ENCODE peak calls at places on chromosome 12, in ten cellular contexts. J, G, C, N, P, S, K, X, D and Z are unnamed samples.

GRCh38 chr12:9391751-9392240 is 183.6 kb upstream of the PZP start:
- DNase-seq in P (no peak), C (no peak), X (peak), D (no peak), G (no peak), J (no peak), K (no peak), S (no peak), N (no peak), Z (no peak)

GRCh38 chr12:94078138-94078723 is 70.1 kb upstream of the PLXNC1 start:
- DNase-seq in S (no peak), C (no peak), D (no peak), G (no peak), K (no peak), P (no peak), N (no peak), X (no peak), J (no peak), Z (no peak)

GRCh38 chr12:99170461-99170860 is 477.1 kb upstream of the GARIN6 start:
- DNase-seq in S (no peak), K (no peak), C (no peak), D (no peak), N (no peak), G (no peak), P (no peak), J (no peak), X (no peak), Z (no peak)

GRCh38 chr12:71810905-71811304 is 28.7 kb upstream of the TBC1D15 start:
- DNase-seq in D (no peak), K (no peak), C (no peak), N (no peak), X (peak), G (no peak), S (no peak), J (no peak), P (no peak), Z (no peak)

GRCh38 chr12:7937867-7938506 is 2.0 kb upstream of the SLC2A3 start:
- DNase-seq in G (no peak), K (no peak), P (no peak), X (no peak), N (no peak), J (no peak), D (no peak), S (peak), C (no peak), Z (no peak)

GRCh38 chr12:2283910-2284309 is 231.1 kb downstream of the CACNA1C start:
- DNase-seq in G (no peak), K (peak), P (no peak), N (no peak), X (no peak), J (no peak), S (no peak), C (no peak), D (peak), Z (no peak)

GRCh38 chr12:48788522-48788851 is 402 bp downstream of the ADCY6 start:
- DNase-seq in S (no peak), P (no peak), D (no peak), C (no peak), K (no peak), G (no peak), J (no peak), N (no peak), X (no peak), Z (no peak)

GRCh38 chr12:106139422-106140141 is 828 bp upstream of the NUAK1 start:
- DNase-seq in J (no peak), N (peak), G (peak), X (peak), D (no peak), K (peak), P (no peak), S (peak), C (no peak), Z (no peak)

GRCh38 chr12:49825360-49825970 is 2.7 kb downstream of the NCKAP5L start:
- DNase-seq in K (no peak), G (peak), D (no peak), P (no peak), J (no peak), S (no peak), X (peak), C (no peak), N (no peak), Z (no peak)

GRCh38 chr12:632102-632696 is 31.0 kb downstream of the NINJ2 start:
- DNase-seq in K (no peak), S (peak), X (peak), G (peak), N (peak), J (no peak), D (no peak), C (peak), P (no peak), Z (peak)

GRCh38 chr12:22709292-22709691 is 84.3 kb downstream of the ETNK1 start:
- DNase-seq in X (peak), K (no peak), D (peak), P (no peak), G (no peak), S (peak), N (peak), J (no peak), C (peak), Z (no peak)

GRCh38 chr12:128531153-128531552 is 264.2 kb downstream of the TMEM132C start:
- DNase-seq in S (peak), G (no peak), P (no peak), C (no peak), K (no peak), J (no peak), X (no peak), N (peak), D (peak), Z (no peak)

GRCh38 chr12:83793616-83794015 is 1106.9 kb downstream of the TMTC2 start:
- DNase-seq in C (no peak), S (no peak), J (no peak), X (peak), G (no peak), K (no peak), P (no peak), N (no peak), D (no peak), Z (no peak)

GRCh38 chr12:78878447-78878846 is 13.9 kb downstream of the SYT1 start:
- DNase-seq in J (no peak), N (no peak), D (no peak), P (no peak), G (no peak), S (peak), K (no peak), X (peak), C (no peak), Z (no peak)

GRCh38 chr12:3293446-3294161 is 197.4 kb upstream of the PRMT8 start:
- DNase-seq in X (peak), C (no peak), G (no peak), D (no peak), S (peak), K (no peak), N (no peak), J (no peak), P (no peak), Z (no peak)

GRCh38 chr12:117155278-117156060 is 34.8 kb downstream of the FBXO21 start:
- DNase-seq in N (peak), X (peak), J (no peak), G (peak), S (peak), P (peak), D (peak), C (peak), K (no peak), Z (no peak)

GRCh38 chr12:54028324-54029201 is at the start of gene HOXC6:
- DNase-seq in C (no peak), X (no peak), S (peak), J (no peak), N (no peak), D (peak), P (no peak), K (no peak), G (no peak), Z (no peak)

GRCh38 chr12:1875608-1876007 is 42.8 kb downstream of the CACNA2D4 start:
- DNase-seq in G (no peak), X (no peak), S (no peak), P (no peak), D (no peak), K (no peak), C (no peak), J (no peak), N (no peak), Z (no peak)

GRCh38 chr12:7929069-7929792 is 6.8 kb downstream of the SLC2A3 start:
- DNase-seq in D (no peak), P (no peak), N (no peak), K (no peak), C (no peak), S (no peak), X (no peak), G (no peak), J (no peak), Z (no peak)

GRCh38 chr12:50642035-50642451 is 121.9 kb upstream of the ATF1 start:
- DNase-seq in C (peak), P (no peak), D (no peak), G (no peak), J (no peak), N (no peak), K (no peak), X (peak), S (peak), Z (no peak)

GRCh38 chr12:122133192-122133950 is 40.6 kb downstream of the IL31 start:
- DNase-seq in C (no peak), K (no peak), G (no peak), D (no peak), P (no peak), S (no peak), J (no peak), X (no peak), N (no peak), Z (no peak)

GRCh38 chr12:121802843-121803698 is 738 bp upstream of the SETD1B start:
- DNase-seq in N (peak), P (peak), K (peak), C (peak), G (peak), S (peak), X (peak), D (peak), J (peak), Z (peak)

GRCh38 chr12:18224745-18225144 is 36.6 kb upstream of the PIK3C2G start:
- DNase-seq in X (peak), K (no peak), D (peak), C (peak), S (peak), P (no peak), J (no peak), G (no peak), N (peak), Z (peak)

GRCh38 chr12:107360472-107360871 is 267.1 kb upstream of the CRY1 start:
- DNase-seq in C (no peak), N (no peak), P (no peak), G (no peak), X (peak), S (no peak), J (no peak), K (no peak), D (no peak), Z (no peak)

GRCh38 chr12:66587912-66588311 is 91.0 kb downstream of the GRIP1 start:
- DNase-seq in C (no peak), J (no peak), K (no peak), G (no peak), P (no peak), D (no peak), X (no peak), S (no peak), N (no peak), Z (no peak)

GRCh38 chr12:12941450-12942350 is 10.3 kb downstream of the GPRC5D start:
- DNase-seq in K (no peak), J (no peak), C (no peak), P (no peak), N (no peak), D (no peak), X (peak), G (no peak), S (no peak), Z (no peak)

GRCh38 chr12:56011509-56012090 is 9.2 kb upstream of the IKZF4 start:
- DNase-seq in X (no peak), S (no peak), J (no peak), G (no peak), P (no peak), K (no peak), D (no peak), C (no peak), N (no peak), Z (no peak)

GRCh38 chr12:5428332-5429221 is 3.3 kb upstream of the NTF3 start:
- DNase-seq in P (no peak), N (peak), J (no peak), K (no peak), X (no peak), G (no peak), C (peak), D (peak), S (no peak), Z (no peak)

GRCh38 chr12:8452976-8453616 is 2.7 kb upstream of the CLEC6A start:
- DNase-seq in K (no peak), C (no peak), D (no peak), G (peak), X (no peak), J (no peak), S (no peak), P (no peak), N (no peak), Z (no peak)

GRCh38 chr12:49693931-49694439 is 13.2 kb downstream of the FMNL3 start:
- DNase-seq in P (no peak), D (no peak), N (no peak), C (no peak), J (no peak), K (no peak), G (no peak), S (peak), X (peak), Z (no peak)

GRCh38 chr12:34398366-34398705 is 376.0 kb downstream of the ALG10 start:
- DNase-seq in P (no peak), D (no peak), J (no peak), G (no peak), C (no peak), X (no peak), N (no peak), K (peak), S (no peak), Z (no peak)

GRCh38 chr12:12086975-12087692 is 16.4 kb downstream of the BCL2L14 start:
- DNase-seq in G (no peak), K (no peak), X (no peak), N (no peak), S (no peak), C (no peak), D (no peak), P (no peak), J (no peak), Z (no peak)

GRCh38 chr12:125187780-125188741 is 122.8 kb downstream of the AACS start:
- DNase-seq in G (no peak), X (no peak), C (no peak), K (no peak), N (no peak), S (no peak), J (no peak), D (no peak), P (no peak), Z (no peak)

GRCh38 chr12:125185311-125185739 is 120.1 kb downstream of the AACS start:
- DNase-seq in X (no peak), S (no peak), G (no peak), J (no peak), N (peak), D (no peak), C (no peak), P (no peak), K (no peak), Z (no peak)

GRCh38 chr12:125185740-125186470 is 120.7 kb downstream of the AACS start:
- DNase-seq in D (peak), G (peak), J (no peak), S (peak), K (no peak), X (peak), P (no peak), C (peak), N (peak), Z (peak)

GRCh38 chr12:125186471-125187147 is 121.4 kb downstream of the AACS start:
- DNase-seq in N (no peak), J (no peak), G (no peak), D (peak), X (peak), S (no peak), P (no peak), K (no peak), C (no peak), Z (no peak)

GRCh38 chr12:125187148-125187733 is 122.0 kb downstream of the AACS start:
- DNase-seq in P (no peak), C (no peak), X (peak), D (no peak), N (no peak), S (no peak), G (no peak), J (no peak), K (no peak), Z (no peak)
- H3K4me3 ChIP-seq in P (no peak), C (peak), X (peak), D (peak), N (peak), S (peak), G (no peak), J (peak), K (peak), Z (peak)

GRCh38 chr12:47286676-47287075 is 206.9 kb upstream of the AMIGO2 start:
- DNase-seq in G (peak), P (no peak), D (no peak), J (no peak), N (peak), S (no peak), X (no peak), C (no peak), K (no peak), Z (no peak)

GRCh38 chr12:47280543-47281330 is 201.0 kb upstream of the AMIGO2 start:
- DNase-seq in K (no peak), G (no peak), J (no peak), C (no peak), D (no peak), S (no peak), N (no peak), X (no peak), P (no peak), Z (no peak)

GRCh38 chr12:47277972-47278448 is 198.3 kb upstream of the AMIGO2 start:
- DNase-seq in J (no peak), C (peak), G (no peak), K (no peak), S (peak), P (no peak), N (no peak), X (peak), D (no peak), Z (peak)

GRCh38 chr12:47281667-47282171 is 202.0 kb upstream of the AMIGO2 start:
- DNase-seq in D (no peak), G (no peak), J (no peak), N (no peak), C (no peak), P (no peak), X (peak), K (no peak), S (no peak), Z (no peak)

GRCh38 chr12:47282206-47282605 is 202.4 kb upstream of the AMIGO2 start:
- DNase-seq in J (no peak), G (no peak), C (no peak), P (no peak), K (no peak), D (no peak), X (no peak), S (no peak), N (no peak), Z (peak)
- H3K4me3 ChIP-seq in J (no peak), G (no peak), C (no peak), P (no peak), K (no peak), D (no peak), X (no peak), S (no peak), N (no peak), Z (no peak)

DNA sequence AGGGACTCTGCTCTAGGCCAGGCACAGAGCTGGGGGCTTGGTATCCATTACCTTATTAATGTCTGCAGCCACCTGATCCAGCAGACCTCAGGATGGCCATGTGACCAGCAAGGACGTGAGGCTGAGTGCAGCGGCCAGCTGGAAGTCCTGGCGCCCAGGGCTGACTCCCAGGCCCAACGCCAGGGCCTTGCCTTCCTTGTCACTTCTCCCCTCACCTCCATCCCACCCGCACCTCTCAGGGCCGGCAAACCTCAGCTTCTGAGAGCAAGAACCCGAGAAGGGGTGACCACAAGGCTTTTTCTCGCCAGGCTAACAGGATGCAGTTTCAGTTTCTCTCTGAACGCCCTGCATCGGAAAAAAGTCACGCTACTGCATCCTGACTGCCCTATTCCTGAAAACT is 15.4 kb downstream of the RAB35 start:
- DNase-seq in S (no peak), N (no peak), P (no peak), C (no peak), X (no peak), G (no peak), D (no peak), J (no peak), K (no peak), Z (no peak)
- H3K4me3 ChIP-seq in S (no peak), N (no peak), P (no peak), C (no peak), X (no peak), G (no peak), D (no peak), J (peak), K (no peak), Z (no peak)

GRCh38 chr12:76777765-76778216 is 13.9 kb downstream of the ZDHHC17 start:
- DNase-seq in D (peak), J (no peak), X (peak), G (no peak), S (no peak), K (no peak), C (no peak), N (no peak), P (no peak), Z (no peak)
- H3K4me3 ChIP-seq in D (peak), J (no peak), X (no peak), G (no peak), S (no peak), K (no peak), C (no peak), N (no peak), P (no peak), Z (no peak)

GRCh38 chr12:92466391-92467305 is 236.1 kb upstream of the PLEKHG7 start:
- DNase-seq in C (peak), X (peak), J (no peak), S (no peak), D (peak), G (peak), N (peak), P (no peak), K (no peak), Z (no peak)
- H3K4me3 ChIP-seq in C (no peak), X (no peak), J (no peak), S (no peak), D (peak), G (no peak), N (no peak), P (no peak), K (no peak), Z (no peak)

DNA sequence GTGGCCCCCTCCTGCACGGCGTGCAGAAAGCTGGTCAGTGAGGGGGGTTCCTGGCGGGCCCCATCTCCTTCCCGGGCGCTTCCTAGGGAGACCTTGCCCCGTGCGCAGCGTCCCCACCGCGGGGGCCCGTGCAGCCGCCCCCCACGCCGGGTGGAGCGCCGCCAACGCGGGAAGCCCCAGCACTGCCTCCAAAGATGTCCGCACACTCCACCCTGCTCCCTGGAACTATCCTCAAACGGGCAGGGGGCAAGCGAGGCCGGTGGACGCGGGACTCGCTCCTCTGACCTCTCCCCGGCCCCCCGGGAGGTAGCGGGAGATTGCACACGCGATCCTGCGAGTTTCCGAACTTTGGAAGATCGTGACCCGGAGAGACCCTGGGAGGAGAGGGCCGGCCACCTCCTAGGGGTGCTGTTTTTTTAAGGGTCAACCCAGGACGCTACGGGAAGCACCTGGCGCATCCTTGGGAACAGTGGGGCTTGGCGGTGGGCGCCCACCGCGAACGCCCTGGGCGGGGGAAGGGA is 1.5 kb upstream of the FZD10 start:
- DNase-seq in S (no peak), X (no peak), P (no peak), N (no peak), K (no peak), G (no peak), C (no peak), D (no peak), J (no peak), Z (no peak)
- H3K4me3 ChIP-seq in S (no peak), X (no peak), P (no peak), N (peak), K (peak), G (no peak), C (no peak), D (no peak), J (peak), Z (no peak)